ENCODE peak calls at places on chromosomes 3 and 15, in eight cellular contexts. One of them, this sample, is unnamed.

GRCh38 chr3:151468284-151468917 is 7.5 kb upstream of the IGSF10 start:
- DNase-seq in body of pancreas: peak
- DNase-seq in upper lobe of left lung: peak
- DNase-seq in heart left ventricle: peak
- DNase-seq in vagina: no peak
- DNase-seq in H54: peak
- DNase-seq in HepG2: peak
- DNase-seq in ovary: no peak
- DNase-seq in this sample: no peak

GRCh38 chr15:95770191-95770590 is 560.3 kb upstream of the NR2F2 start:
- DNase-seq in upper lobe of left lung: no peak
- DNase-seq in vagina: no peak
- DNase-seq in heart left ventricle: no peak
- DNase-seq in H54: peak
- DNase-seq in HepG2: no peak
- DNase-seq in ovary: no peak
- DNase-seq in body of pancreas: no peak
- DNase-seq in this sample: no peak

GRCh38 chr3:151037746-151038145 is 47.7 kb upstream of the MED12L start:
- DNase-seq in upper lobe of left lung: no peak
- DNase-seq in heart left ventricle: peak
- DNase-seq in vagina: no peak
- DNase-seq in body of pancreas: no peak
- DNase-seq in H54: peak
- DNase-seq in ovary: peak
- DNase-seq in HepG2: no peak
- DNase-seq in this sample: no peak

GRCh38 chr3:15823092-15823491 is 25.3 kb upstream of the ANKRD28 start:
- DNase-seq in heart left ventricle: no peak
- DNase-seq in ovary: no peak
- DNase-seq in vagina: no peak
- DNase-seq in upper lobe of left lung: no peak
- DNase-seq in body of pancreas: no peak
- DNase-seq in H54: no peak
- DNase-seq in HepG2: no peak
- DNase-seq in this sample: no peak

GRCh38 chr3:41581700-41582099 is 380.2 kb downstream of the ULK4 start:
- DNase-seq in body of pancreas: no peak
- DNase-seq in heart left ventricle: no peak
- DNase-seq in H54: no peak
- DNase-seq in ovary: no peak
- DNase-seq in HepG2: no peak
- DNase-seq in vagina: no peak
- DNase-seq in upper lobe of left lung: no peak
- DNase-seq in this sample: no peak

GRCh38 chr15:42274693-42274971 is 1.4 kb upstream of the TMEM87A start:
- DNase-seq in HepG2: no peak
- DNase-seq in H54: no peak
- DNase-seq in upper lobe of left lung: no peak
- DNase-seq in ovary: peak
- DNase-seq in vagina: no peak
- DNase-seq in body of pancreas: no peak
- DNase-seq in heart left ventricle: peak
- DNase-seq in this sample: no peak

GRCh38 chr15:73921257-73921890 is 4.9 kb upstream of the LOXL1 start:
- DNase-seq in heart left ventricle: peak
- DNase-seq in body of pancreas: no peak
- DNase-seq in upper lobe of left lung: no peak
- DNase-seq in ovary: no peak
- DNase-seq in HepG2: no peak
- DNase-seq in H54: no peak
- DNase-seq in vagina: no peak
- DNase-seq in this sample: no peak

GRCh38 chr15:74787251-74788041 is 5.6 kb downstream of the CSK start:
- DNase-seq in body of pancreas: no peak
- DNase-seq in ovary: no peak
- DNase-seq in heart left ventricle: peak
- DNase-seq in HepG2: no peak
- DNase-seq in vagina: no peak
- DNase-seq in H54: peak
- DNase-seq in upper lobe of left lung: peak
- DNase-seq in this sample: peak

GRCh38 chr3:104066658-104067057 is 1300.1 kb upstream of the ALCAM start:
- DNase-seq in vagina: no peak
- DNase-seq in body of pancreas: no peak
- DNase-seq in ovary: no peak
- DNase-seq in HepG2: no peak
- DNase-seq in H54: no peak
- DNase-seq in upper lobe of left lung: no peak
- DNase-seq in heart left ventricle: no peak
- DNase-seq in this sample: no peak

GRCh38 chr15:45378149-45378912 is at the start of gene GATM:
- DNase-seq in H54: peak
- DNase-seq in body of pancreas: peak
- DNase-seq in HepG2: no peak
- DNase-seq in ovary: peak
- DNase-seq in vagina: no peak
- DNase-seq in upper lobe of left lung: peak
- DNase-seq in heart left ventricle: peak
- DNase-seq in this sample: peak

GRCh38 chr3:127787071-127787490 is 35.2 kb downstream of the MGLL start:
- DNase-seq in HepG2: no peak
- DNase-seq in body of pancreas: no peak
- DNase-seq in vagina: no peak
- DNase-seq in H54: no peak
- DNase-seq in upper lobe of left lung: no peak
- DNase-seq in heart left ventricle: peak
- DNase-seq in ovary: no peak
- DNase-seq in this sample: peak

GRCh38 chr15:68618339-68619302 is 39.8 kb downstream of the CORO2B start:
- DNase-seq in heart left ventricle: no peak
- DNase-seq in ovary: no peak
- DNase-seq in vagina: no peak
- DNase-seq in H54: no peak
- DNase-seq in body of pancreas: no peak
- DNase-seq in HepG2: no peak
- DNase-seq in upper lobe of left lung: no peak
- DNase-seq in this sample: no peak

GRCh38 chr3:169634618-169635236 is 28.8 kb downstream of the MECOM start:
- DNase-seq in HepG2: peak
- DNase-seq in ovary: no peak
- DNase-seq in heart left ventricle: no peak
- DNase-seq in upper lobe of left lung: peak
- DNase-seq in body of pancreas: peak
- DNase-seq in H54: no peak
- DNase-seq in vagina: no peak
- DNase-seq in this sample: no peak

GRCh38 chr15:34023932-34024331 is 15.1 kb downstream of the AVEN start:
- DNase-seq in HepG2: no peak
- DNase-seq in body of pancreas: no peak
- DNase-seq in heart left ventricle: no peak
- DNase-seq in ovary: no peak
- DNase-seq in H54: no peak
- DNase-seq in upper lobe of left lung: no peak
- DNase-seq in vagina: no peak
- DNase-seq in this sample: no peak

GRCh38 chr3:173897631-173898030 is 500.1 kb downstream of the NLGN1 start:
- DNase-seq in upper lobe of left lung: no peak
- DNase-seq in heart left ventricle: no peak
- DNase-seq in H54: no peak
- DNase-seq in vagina: no peak
- DNase-seq in body of pancreas: no peak
- DNase-seq in ovary: no peak
- DNase-seq in HepG2: no peak
- DNase-seq in this sample: no peak

GRCh38 chr15:67030036-67030762 is 35.2 kb upstream of the SMAD3 start:
- DNase-seq in heart left ventricle: no peak
- DNase-seq in HepG2: peak
- DNase-seq in upper lobe of left lung: no peak
- DNase-seq in H54: no peak
- DNase-seq in ovary: no peak
- DNase-seq in vagina: no peak
- DNase-seq in body of pancreas: no peak
- DNase-seq in this sample: no peak

GRCh38 chr15:67884514-67885225 is 44.8 kb upstream of the RNU6-1 start:
- DNase-seq in body of pancreas: peak
- DNase-seq in HepG2: peak
- DNase-seq in upper lobe of left lung: peak
- DNase-seq in H54: peak
- DNase-seq in heart left ventricle: peak
- DNase-seq in ovary: peak
- DNase-seq in vagina: no peak
- DNase-seq in this sample: peak

GRCh38 chr3:14804835-14805780 is 13.7 kb upstream of the FGD5 start:
- DNase-seq in heart left ventricle: no peak
- DNase-seq in vagina: no peak
- DNase-seq in body of pancreas: no peak
- DNase-seq in HepG2: peak
- DNase-seq in ovary: no peak
- DNase-seq in upper lobe of left lung: no peak
- DNase-seq in H54: no peak
- DNase-seq in this sample: no peak

GRCh38 chr15:47360296-47360695 is 357.0 kb upstream of the SEMA6D start:
- DNase-seq in H54: no peak
- DNase-seq in upper lobe of left lung: no peak
- DNase-seq in ovary: no peak
- DNase-seq in heart left ventricle: no peak
- DNase-seq in body of pancreas: no peak
- DNase-seq in vagina: no peak
- DNase-seq in HepG2: no peak
- DNase-seq in this sample: no peak

GRCh38 chr3:57942872-57943283 is 65.3 kb upstream of the FLNB start:
- DNase-seq in H54: no peak
- DNase-seq in vagina: no peak
- DNase-seq in HepG2: no peak
- DNase-seq in body of pancreas: peak
- DNase-seq in upper lobe of left lung: peak
- DNase-seq in ovary: no peak
- DNase-seq in heart left ventricle: peak
- DNase-seq in this sample: no peak

GRCh38 chr3:48518755-48519154 is 14.8 kb upstream of the SHISA5 start:
- DNase-seq in vagina: no peak
- DNase-seq in HepG2: no peak
- DNase-seq in ovary: no peak
- DNase-seq in body of pancreas: no peak
- DNase-seq in heart left ventricle: no peak
- DNase-seq in upper lobe of left lung: no peak
- DNase-seq in H54: no peak
- DNase-seq in this sample: no peak

GRCh38 chr15:63042879-63043340 is 363 bp downstream of the TPM1 start:
- DNase-seq in HepG2: no peak
- DNase-seq in H54: no peak
- DNase-seq in ovary: no peak
- DNase-seq in vagina: no peak
- DNase-seq in body of pancreas: no peak
- DNase-seq in heart left ventricle: no peak
- DNase-seq in upper lobe of left lung: no peak
- DNase-seq in this sample: no peak

GRCh38 chr15:63044077-63044644 is 1.6 kb downstream of the TPM1 start:
- DNase-seq in heart left ventricle: no peak
- DNase-seq in H54: no peak
- DNase-seq in upper lobe of left lung: no peak
- DNase-seq in vagina: no peak
- DNase-seq in body of pancreas: no peak
- DNase-seq in HepG2: no peak
- DNase-seq in ovary: no peak
- DNase-seq in this sample: no peak

GRCh38 chr15:63045438-63046278 is 3.1 kb downstream of the TPM1 start:
- DNase-seq in vagina: no peak
- DNase-seq in body of pancreas: no peak
- DNase-seq in upper lobe of left lung: no peak
- DNase-seq in HepG2: no peak
- DNase-seq in heart left ventricle: no peak
- DNase-seq in ovary: no peak
- DNase-seq in H54: no peak
- DNase-seq in this sample: no peak

GRCh38 chr15:63043391-63044076 is 987 bp downstream of the TPM1 start:
- DNase-seq in H54: no peak
- DNase-seq in heart left ventricle: no peak
- DNase-seq in HepG2: no peak
- DNase-seq in ovary: peak
- DNase-seq in vagina: no peak
- DNase-seq in upper lobe of left lung: peak
- DNase-seq in body of pancreas: peak
- DNase-seq in this sample: no peak

GRCh38 chr15:63044645-63045437 is 2.3 kb downstream of the TPM1 start:
- DNase-seq in ovary: no peak
- DNase-seq in body of pancreas: no peak
- DNase-seq in H54: no peak
- DNase-seq in vagina: no peak
- DNase-seq in HepG2: no peak
- DNase-seq in upper lobe of left lung: no peak
- DNase-seq in heart left ventricle: peak
- DNase-seq in this sample: no peak
- TF ChIP-seq POLR2A in ovary: no peak
- TF ChIP-seq POLR2A in body of pancreas: no peak
- TF ChIP-seq POLR2A in H54: no peak
- TF ChIP-seq POLR2A in vagina: no peak
- TF ChIP-seq POLR2A in HepG2: no peak
- TF ChIP-seq POLR2A in upper lobe of left lung: no peak
- TF ChIP-seq POLR2A in heart left ventricle: peak
- TF ChIP-seq POLR2A in this sample: no peak

GRCh38 chr3:42654331-42655201 is 1.1 kb downstream of the ZBTB47 start:
- DNase-seq in HepG2: peak
- DNase-seq in vagina: no peak
- DNase-seq in body of pancreas: peak
- DNase-seq in heart left ventricle: peak
- DNase-seq in H54: no peak
- DNase-seq in ovary: peak
- DNase-seq in upper lobe of left lung: peak
- DNase-seq in this sample: no peak
- TF ChIP-seq POLR2A in HepG2: no peak
- TF ChIP-seq POLR2A in vagina: no peak
- TF ChIP-seq POLR2A in body of pancreas: peak
- TF ChIP-seq POLR2A in heart left ventricle: no peak
- TF ChIP-seq POLR2A in H54: peak
- TF ChIP-seq POLR2A in ovary: no peak
- TF ChIP-seq POLR2A in upper lobe of left lung: no peak
- TF ChIP-seq POLR2A in this sample: no peak

DNA sequence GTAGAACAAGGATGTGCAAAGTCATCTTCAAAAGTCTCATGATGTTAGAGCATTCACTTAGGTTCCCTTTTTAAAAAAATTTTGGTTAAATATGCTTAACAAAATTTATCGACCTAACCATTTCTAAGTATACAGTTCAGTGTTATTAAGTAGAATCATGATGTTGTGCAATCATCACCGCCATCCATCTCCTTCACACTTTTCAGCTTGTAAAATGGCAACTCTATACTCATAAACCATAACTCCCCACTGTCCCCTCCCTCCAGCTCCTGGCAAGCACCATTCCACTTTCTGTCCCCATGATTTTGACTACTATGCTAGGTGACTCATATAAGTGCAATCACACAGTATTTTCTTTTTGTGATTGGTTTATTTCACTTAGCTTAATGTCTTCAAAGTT is 895.0 kb downstream of the TBL1XR1 start:
- DNase-seq in vagina: no peak
- DNase-seq in H54: no peak
- DNase-seq in heart left ventricle: no peak
- DNase-seq in upper lobe of left lung: no peak
- DNase-seq in body of pancreas: no peak
- DNase-seq in ovary: no peak
- DNase-seq in HepG2: no peak
- DNase-seq in this sample: no peak
- TF ChIP-seq POLR2A in vagina: no peak
- TF ChIP-seq POLR2A in H54: no peak
- TF ChIP-seq POLR2A in heart left ventricle: no peak
- TF ChIP-seq POLR2A in upper lobe of left lung: no peak
- TF ChIP-seq POLR2A in body of pancreas: no peak
- TF ChIP-seq POLR2A in ovary: no peak
- TF ChIP-seq POLR2A in HepG2: no peak
- TF ChIP-seq POLR2A in this sample: no peak

GRCh38 chr15:64151727-64152506 is at the start of gene SNX22:
- DNase-seq in upper lobe of left lung: no peak
- DNase-seq in HepG2: no peak
- DNase-seq in H54: no peak
- DNase-seq in vagina: no peak
- DNase-seq in body of pancreas: peak
- DNase-seq in heart left ventricle: no peak
- DNase-seq in ovary: peak
- DNase-seq in this sample: peak
- TF ChIP-seq POLR2A in upper lobe of left lung: no peak
- TF ChIP-seq POLR2A in HepG2: peak
- TF ChIP-seq POLR2A in H54: no peak
- TF ChIP-seq POLR2A in vagina: no peak
- TF ChIP-seq POLR2A in body of pancreas: no peak
- TF ChIP-seq POLR2A in heart left ventricle: no peak
- TF ChIP-seq POLR2A in ovary: no peak
- TF ChIP-seq POLR2A in this sample: no peak